ENCODE peak calls at places on chromosomes 13 and 19, in six cellular contexts. One of them, this sample, is unnamed.

GRCh38 chr13:19794552-19795143 is 11.9 kb upstream of the PSPC1 start:
- DNase-seq in D341Med: peak
- DNase-seq in heart right ventricle: no peak
- DNase-seq in ELF-1: peak
- DNase-seq in T1000: no peak
- DNase-seq in fibroblast of the conjunctiva: no peak
- DNase-seq in this sample: no peak

GRCh38 chr19:50821248-50821612 is 2.4 kb downstream of the KLK1 start:
- DNase-seq in D341Med: no peak
- DNase-seq in heart right ventricle: no peak
- DNase-seq in ELF-1: no peak
- DNase-seq in T1000: no peak
- DNase-seq in fibroblast of the conjunctiva: no peak
- DNase-seq in this sample: no peak

GRCh38 chr13:93450226-93450625 is 223.6 kb downstream of the GPC6 start:
- DNase-seq in D341Med: no peak
- DNase-seq in heart right ventricle: no peak
- DNase-seq in ELF-1: no peak
- DNase-seq in T1000: no peak
- DNase-seq in fibroblast of the conjunctiva: no peak
- DNase-seq in this sample: no peak

GRCh38 chr13:39961036-39961435 is 305.6 kb downstream of the COG6 start:
- DNase-seq in D341Med: no peak
- DNase-seq in heart right ventricle: no peak
- DNase-seq in ELF-1: no peak
- DNase-seq in T1000: no peak
- DNase-seq in fibroblast of the conjunctiva: no peak
- DNase-seq in this sample: no peak

GRCh38 chr19:1719519-1719918 is 33.8 kb upstream of the ONECUT3 start:
- DNase-seq in D341Med: no peak
- DNase-seq in heart right ventricle: no peak
- DNase-seq in ELF-1: no peak
- DNase-seq in T1000: no peak
- DNase-seq in fibroblast of the conjunctiva: no peak
- DNase-seq in this sample: no peak

GRCh38 chr13:33644607-33645543 is 173.1 kb upstream of the RFC3 start:
- DNase-seq in D341Med: no peak
- DNase-seq in heart right ventricle: peak
- DNase-seq in ELF-1: no peak
- DNase-seq in T1000: no peak
- DNase-seq in fibroblast of the conjunctiva: peak
- DNase-seq in this sample: no peak

GRCh38 chr19:13557756-13558398 is 51.6 kb upstream of the CACNA1A start:
- DNase-seq in D341Med: no peak
- DNase-seq in heart right ventricle: no peak
- DNase-seq in ELF-1: peak
- DNase-seq in T1000: no peak
- DNase-seq in fibroblast of the conjunctiva: no peak
- DNase-seq in this sample: no peak

GRCh38 chr19:53671621-53672111 is 39.9 kb downstream of the DPRX start:
- DNase-seq in D341Med: no peak
- DNase-seq in heart right ventricle: no peak
- DNase-seq in ELF-1: no peak
- DNase-seq in T1000: no peak
- DNase-seq in fibroblast of the conjunctiva: no peak
- DNase-seq in this sample: no peak

GRCh38 chr19:47375694-47376588 is 26.8 kb downstream of the DHX34 start:
- DNase-seq in D341Med: peak
- DNase-seq in heart right ventricle: no peak
- DNase-seq in ELF-1: no peak
- DNase-seq in T1000: no peak
- DNase-seq in fibroblast of the conjunctiva: no peak
- DNase-seq in this sample: no peak

GRCh38 chr13:74135306-74136088 is 1.3 kb upstream of the KLF12 start:
- DNase-seq in D341Med: peak
- DNase-seq in heart right ventricle: peak
- DNase-seq in ELF-1: peak
- DNase-seq in T1000: peak
- DNase-seq in fibroblast of the conjunctiva: peak
- DNase-seq in this sample: peak

GRCh38 chr19:49581007-49581508 is at the start of gene PRRG2:
- DNase-seq in D341Med: peak
- DNase-seq in heart right ventricle: no peak
- DNase-seq in ELF-1: no peak
- DNase-seq in T1000: no peak
- DNase-seq in fibroblast of the conjunctiva: no peak
- DNase-seq in this sample: no peak

GRCh38 chr19:29528350-29528945 is 2.7 kb downstream of the VSTM2B start:
- DNase-seq in D341Med: peak
- DNase-seq in heart right ventricle: peak
- DNase-seq in ELF-1: peak
- DNase-seq in T1000: no peak
- DNase-seq in fibroblast of the conjunctiva: peak
- DNase-seq in this sample: peak

GRCh38 chr13:113598481-113598880 is 13.9 kb downstream of the TFDP1 start:
- DNase-seq in D341Med: no peak
- DNase-seq in heart right ventricle: no peak
- DNase-seq in ELF-1: no peak
- DNase-seq in T1000: no peak
- DNase-seq in fibroblast of the conjunctiva: no peak
- DNase-seq in this sample: peak

This sample was measured in left ventricle myocardium inferior.